ENCODE peak calls at places on chromosomes 6 and 20, in ten cellular contexts. L is heart left ventricle, H is pancreas, R is PC-9, O is fibroblast of lung, J is cardiac muscle cell, U is A673, W is DND-41, P is thoracic aorta, Y is stomach. I is an unnamed sample.

GRCh38 chr20:14963262-14963663 is 625.9 kb upstream of the FLRT3 start:
- DNase-seq in L (no peak), H (no peak), R (peak; percentile 48), O (no peak), J (no peak), U (no peak), W (no peak), P (no peak), Y (no peak), I (no peak)

GRCh38 chr6:20170455-20171148 is 41.7 kb downstream of the MBOAT1 start:
- DNase-seq in L (no peak), H (no peak), R (no peak), O (no peak), J (no peak), U (no peak), W (no peak), P (no peak), Y (no peak), I (no peak)

GRCh38 chr20:36153754-36154695 is 515 bp upstream of the EPB41L1 start:
- DNase-seq in L (peak; percentile 90), H (peak; percentile 89), R (peak; percentile 89), O (peak; percentile 49), J (peak; percentile 89), U (peak; percentile 77), W (no peak), P (peak; percentile 66), Y (peak; percentile 91), I (no peak)

GRCh38 chr6:72216222-72217106 is 330.1 kb downstream of the RIMS1 start:
- DNase-seq in L (no peak), H (peak; percentile 60), R (peak; percentile 68), O (no peak), J (no peak), U (no peak), W (no peak), P (no peak), Y (peak; percentile 66), I (no peak)

GRCh38 chr6:149845549-149845948 is 18.6 kb downstream of the LRP11 start:
- DNase-seq in L (no peak), H (no peak), R (no peak), O (no peak), J (no peak), U (no peak), W (no peak), P (no peak), Y (no peak), I (no peak)

GRCh38 chr6:148831064-148831463 is 84.2 kb downstream of the UST start:
- DNase-seq in L (no peak), H (no peak), R (no peak), O (no peak), J (no peak), U (no peak), W (peak; percentile 79), P (no peak), Y (no peak), I (no peak)

GRCh38 chr6:44576132-44576601 is 188.7 kb downstream of the CDC5L start:
- DNase-seq in L (no peak), H (no peak), R (no peak), O (peak; percentile 37), J (no peak), U (no peak), W (no peak), P (no peak), Y (no peak), I (no peak)

GRCh38 chr6:85278456-85279035 is 171.3 kb upstream of the NT5E start:
- DNase-seq in L (no peak), H (no peak), R (no peak), O (no peak), J (peak; percentile 53), U (no peak), W (no peak), P (no peak), Y (no peak), I (no peak)

GRCh38 chr20:57819981-57820380 is 110.2 kb upstream of the PMEPA1 start:
- DNase-seq in L (no peak), H (no peak), R (no peak), O (no peak), J (no peak), U (no peak), W (no peak), P (no peak), Y (no peak), I (no peak)

GRCh38 chr20:57819291-57819690 is 109.5 kb upstream of the PMEPA1 start:
- DNase-seq in L (no peak), H (no peak), R (no peak), O (no peak), J (no peak), U (no peak), W (no peak), P (no peak), Y (no peak), I (no peak)

GRCh38 chr20:57814529-57814928 is 104.7 kb upstream of the PMEPA1 start:
- DNase-seq in L (no peak), H (no peak), R (no peak), O (no peak), J (no peak), U (no peak), W (no peak), P (no peak), Y (no peak), I (no peak)

GRCh38 chr20:57821930-57822329 is 112.1 kb upstream of the PMEPA1 start:
- DNase-seq in L (no peak), H (no peak), R (no peak), O (no peak), J (no peak), U (no peak), W (no peak), P (no peak), Y (no peak), I (no peak)

GRCh38 chr20:57818418-57818817 is 108.6 kb upstream of the PMEPA1 start:
- DNase-seq in L (no peak), H (no peak), R (no peak), O (no peak), J (no peak), U (no peak), W (no peak), P (no peak), Y (no peak), I (no peak)
- H3K27me3 ChIP-seq in L (peaks cover 7% of the 10 kb centered on the region), H (no peaks in the 10 kb centered on the region), R (no peaks in the 10 kb centered on the region), O (no peaks in the 10 kb centered on the region), J (peaks cover 3% of the 10 kb centered on the region), U (peaks cover 34% of the 10 kb centered on the region), W (peaks cover 30% of the 10 kb centered on the region), P (no peaks in the 10 kb centered on the region), Y (no peaks in the 10 kb centered on the region), I (no peaks in the 10 kb centered on the region)

DNA sequence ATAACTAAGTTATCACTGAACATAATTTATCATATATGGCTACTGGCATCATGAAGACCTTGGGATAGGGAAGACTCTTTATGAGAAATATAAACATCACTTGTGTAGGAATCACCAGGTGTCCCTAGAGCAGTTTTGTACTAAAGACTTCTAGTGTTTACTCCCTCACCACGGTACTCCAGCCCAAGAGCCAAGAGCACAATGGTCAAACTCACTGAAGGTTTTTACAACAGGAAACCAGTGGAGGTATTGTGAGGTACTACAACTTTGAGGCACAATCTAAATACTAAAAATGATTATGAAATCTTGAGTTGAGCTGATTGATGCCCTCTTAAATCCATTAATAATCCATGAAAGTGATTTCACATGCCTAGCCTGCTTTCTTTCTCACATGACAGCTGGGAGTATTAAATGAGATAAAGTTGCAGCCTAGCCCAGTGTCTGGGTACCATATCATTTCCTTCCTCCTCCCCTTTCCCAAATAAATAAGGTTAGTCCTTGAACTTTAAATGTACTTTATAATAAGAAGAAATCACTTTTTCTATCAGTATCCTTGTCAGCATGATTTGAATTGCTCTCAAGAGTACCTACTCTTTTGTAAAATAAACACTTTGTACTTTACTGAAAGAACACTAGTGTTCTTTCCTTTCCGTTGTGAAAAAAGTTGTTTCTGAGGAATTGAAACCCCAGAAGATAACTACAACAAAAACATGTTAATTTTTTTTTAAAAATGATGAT is 26.5 kb downstream of the GLO1 start:
- DNase-seq in L (no peak), H (no peak), R (no peak), O (no peak), J (no peak), U (no peak), W (no peak), P (no peak), Y (no peak), I (no peak)
- H3K27ac ChIP-seq in L (no peak overlapping the region), H (no peak overlapping the region), R (no peak overlapping the region), O (no peak overlapping the region), J (peak overlapping the region; percentile 53), U (no peak overlapping the region), W (no peak overlapping the region), P (no peak overlapping the region), Y (no peak overlapping the region), I (no peak overlapping the region)

DNA sequence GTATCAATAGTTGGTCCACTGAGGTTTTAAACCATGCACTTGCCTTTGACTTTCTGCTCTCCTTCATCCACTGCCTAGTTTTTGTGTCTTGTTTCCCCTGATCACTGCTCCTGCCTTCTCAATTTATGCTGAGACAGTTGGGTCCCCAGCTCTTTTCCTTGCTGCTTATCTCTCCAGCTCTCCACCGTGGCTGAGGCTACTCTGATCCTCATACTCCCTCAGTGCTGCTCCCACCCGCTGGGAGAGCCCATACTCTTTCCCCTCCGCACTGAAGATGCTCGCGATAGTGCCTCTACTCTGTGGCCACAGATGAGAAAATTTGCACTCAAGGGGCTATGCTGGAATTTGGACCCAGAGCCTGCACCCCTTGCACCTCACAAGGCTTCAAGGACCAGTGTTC is 3.4 kb upstream of the THBD start:
- DNase-seq in L (no peak), H (no peak), R (no peak), O (no peak), J (no peak), U (no peak), W (no peak), P (no peak), Y (no peak), I (no peak)
- H3K36me3 ChIP-seq in L (no peaks in the 10 kb centered on the region), H (no peaks in the 10 kb centered on the region), R (no peaks in the 10 kb centered on the region), O (no peaks in the 10 kb centered on the region), J (no peaks in the 10 kb centered on the region), U (no peaks in the 10 kb centered on the region), W (no peaks in the 10 kb centered on the region), P (no peaks in the 10 kb centered on the region), Y (no peaks in the 10 kb centered on the region), I (no peaks in the 10 kb centered on the region)

GRCh38 chr20:57570898-57571297 is 10.0 kb downstream of the PCK1 start:
- DNase-seq in L (no peak), H (no peak), R (no peak), O (no peak), J (no peak), U (no peak), W (no peak), P (no peak), Y (no peak), I (no peak)

GRCh38 chr20:57568088-57568896 is 7.4 kb downstream of the PCK1 start:
- DNase-seq in L (no peak), H (no peak), R (no peak), O (no peak), J (no peak), U (no peak), W (no peak), P (no peak), Y (no peak), I (no peak)

GRCh38 chr20:57570145-57570850 is 9.4 kb downstream of the PCK1 start:
- DNase-seq in L (no peak), H (no peak), R (no peak), O (no peak), J (no peak), U (no peak), W (no peak), P (no peak), Y (no peak), I (no peak)

GRCh38 chr20:57567471-57568079 is 6.7 kb downstream of the PCK1 start:
- DNase-seq in L (no peak), H (no peak), R (no peak), O (no peak), J (no peak), U (no peak), W (no peak), P (no peak), Y (no peak), I (no peak)

DNA sequence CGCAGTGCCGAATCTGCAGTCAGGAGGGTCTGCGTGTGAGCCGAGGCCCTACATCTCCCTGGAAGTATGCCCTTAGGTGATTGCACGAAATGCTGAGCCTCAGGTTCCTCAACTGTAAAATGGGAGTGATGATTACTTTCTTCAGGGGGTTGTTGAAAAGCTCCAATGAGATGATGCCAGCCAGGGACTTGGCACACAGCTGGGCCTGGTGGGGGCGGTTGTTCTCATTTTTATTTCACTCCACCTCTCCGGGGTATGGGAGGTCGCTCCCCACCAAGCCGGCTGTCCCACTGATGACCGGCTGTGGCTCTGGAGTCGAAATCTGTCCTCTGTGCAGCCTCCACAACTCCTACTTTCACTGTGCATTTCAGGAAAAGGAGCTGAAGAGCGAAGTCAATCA is 8.1 kb downstream of the PCK1 start:
- DNase-seq in L (no peak), H (no peak), R (no peak), O (no peak), J (no peak), U (no peak), W (no peak), P (no peak), Y (no peak), I (no peak)
- H3K27me3 ChIP-seq in L (no peaks in the 10 kb centered on the region), H (no peaks in the 10 kb centered on the region), R (peaks cover 98% of the 10 kb centered on the region), O (no peaks in the 10 kb centered on the region), J (no peaks in the 10 kb centered on the region), U (no peaks in the 10 kb centered on the region), W (peaks cover 36% of the 10 kb centered on the region), P (no peaks in the 10 kb centered on the region), Y (no peaks in the 10 kb centered on the region), I (no peaks in the 10 kb centered on the region)

I was measured in CD4-positive, CD25-positive, alpha-beta regulatory T cell.